ENCODE peak calls at places on chromosomes 12 and 14, in five cellular contexts. One of them, this sample, is unnamed.
A peak's percentile ranks its signal among the peaks of the same experiment; 100 is the strongest.

GRCh38 chr12:96239711-96240234 is 45.6 kb downstream of the ELK3 start:
- DNase-seq in CD8-positive, alpha-beta T cell: no peak
- DNase-seq in AML-193: no peak
- DNase-seq in NCI-H460: no peak
- DNase-seq in NCI-H1694 treated with DMSO at 0.1 percent for 48 hours: peak; percentile 38
- DNase-seq in this sample: no peak

GRCh38 chr12:102427542-102427923 is 52.8 kb downstream of the IGF1 start:
- DNase-seq in NCI-H1694 treated with DMSO at 0.1 percent for 48 hours: peak; percentile 83
- DNase-seq in CD8-positive, alpha-beta T cell: no peak
- DNase-seq in AML-193: no peak
- DNase-seq in NCI-H460: no peak
- DNase-seq in this sample: no peak

GRCh38 chr14:85093631-85094330 is 436.2 kb upstream of the FLRT2 start:
- DNase-seq in CD8-positive, alpha-beta T cell: no peak
- DNase-seq in NCI-H1694 treated with DMSO at 0.1 percent for 48 hours: no peak
- DNase-seq in NCI-H460: no peak
- DNase-seq in AML-193: no peak
- DNase-seq in this sample: no peak

GRCh38 chr14:71497645-71498086 is 434.6 kb upstream of the RGS6 start:
- DNase-seq in NCI-H460: no peak
- DNase-seq in NCI-H1694 treated with DMSO at 0.1 percent for 48 hours: no peak
- DNase-seq in AML-193: no peak
- DNase-seq in CD8-positive, alpha-beta T cell: no peak
- DNase-seq in this sample: no peak

GRCh38 chr12:56916296-56916995 is 17.8 kb downstream of the SDR9C7 start:
- DNase-seq in NCI-H1694 treated with DMSO at 0.1 percent for 48 hours: no peak
- DNase-seq in NCI-H460: no peak
- DNase-seq in CD8-positive, alpha-beta T cell: no peak
- DNase-seq in AML-193: no peak
- DNase-seq in this sample: no peak

GRCh38 chr12:26034371-26035142 is 76.1 kb downstream of the RASSF8 start:
- DNase-seq in NCI-H1694 treated with DMSO at 0.1 percent for 48 hours: no peak
- DNase-seq in AML-193: no peak
- DNase-seq in NCI-H460: peak; percentile 80
- DNase-seq in CD8-positive, alpha-beta T cell: no peak
- DNase-seq in this sample: no peak

GRCh38 chr12:62808166-62808879 is 126.6 kb downstream of the PPM1H start:
- DNase-seq in CD8-positive, alpha-beta T cell: no peak
- DNase-seq in AML-193: no peak
- DNase-seq in NCI-H1694 treated with DMSO at 0.1 percent for 48 hours: no peak
- DNase-seq in NCI-H460: no peak
- DNase-seq in this sample: no peak

GRCh38 chr14:71328183-71328582 is 420.9 kb downstream of the PCNX1 start:
- DNase-seq in NCI-H460: no peak
- DNase-seq in NCI-H1694 treated with DMSO at 0.1 percent for 48 hours: no peak
- DNase-seq in AML-193: no peak
- DNase-seq in CD8-positive, alpha-beta T cell: no peak
- DNase-seq in this sample: no peak

GRCh38 chr14:95225251-95225887 is 68.0 kb upstream of the DICER1 start:
- DNase-seq in NCI-H460: no peak
- DNase-seq in NCI-H1694 treated with DMSO at 0.1 percent for 48 hours: no peak
- DNase-seq in CD8-positive, alpha-beta T cell: no peak
- DNase-seq in AML-193: no peak
- DNase-seq in this sample: no peak

GRCh38 chr14:85058170-85058569 is 471.8 kb upstream of the FLRT2 start:
- DNase-seq in AML-193: no peak
- DNase-seq in NCI-H460: no peak
- DNase-seq in CD8-positive, alpha-beta T cell: no peak
- DNase-seq in NCI-H1694 treated with DMSO at 0.1 percent for 48 hours: no peak
- DNase-seq in this sample: no peak

GRCh38 chr12:130141901-130142683 is 20.2 kb upstream of the FZD10 start:
- DNase-seq in AML-193: no peak
- DNase-seq in NCI-H1694 treated with DMSO at 0.1 percent for 48 hours: no peak
- DNase-seq in CD8-positive, alpha-beta T cell: no peak
- DNase-seq in NCI-H460: no peak
- DNase-seq in this sample: no peak

GRCh38 chr12:113358381-113359132 is at the start of gene PLBD2:
- DNase-seq in NCI-H460: peak; percentile 82
- DNase-seq in NCI-H1694 treated with DMSO at 0.1 percent for 48 hours: peak; percentile 66
- DNase-seq in CD8-positive, alpha-beta T cell: peak; percentile 94
- DNase-seq in AML-193: peak; percentile 73
- DNase-seq in this sample: peak; percentile 90

GRCh38 chr12:100372846-100373245 is 16.0 kb downstream of the SLC17A8 start:
- DNase-seq in AML-193: no peak
- DNase-seq in NCI-H460: no peak
- DNase-seq in CD8-positive, alpha-beta T cell: no peak
- DNase-seq in NCI-H1694 treated with DMSO at 0.1 percent for 48 hours: no peak
- DNase-seq in this sample: no peak

GRCh38 chr12:6782903-6783571 is 6.3 kb upstream of the CD4 start:
- DNase-seq in AML-193: no peak
- DNase-seq in NCI-H1694 treated with DMSO at 0.1 percent for 48 hours: no peak
- DNase-seq in CD8-positive, alpha-beta T cell: no peak
- DNase-seq in NCI-H460: no peak
- DNase-seq in this sample: no peak